ENCODE peak calls at places on chromosomes 2 and 18, in four cellular contexts. W is stimulated activated memory B cell treated with anti-CD40 and anti-IgM and Interleukin-4, amounts not matched to agents 10 μg/mL and 1 μg/mL and 100 μg/mL, for 72 hours; S is activated CD4-positive, alpha-beta T cell treated with anti-CD3 and anti-CD28 coated beads for 36 hours; Z is natural killer cell. P is an unnamed sample.

GRCh38 chr2:216695401-216695821 is at the start of gene IGFBP5:
- ATAC-seq in W (no peak), S (no peak), Z (no peak), P (peak; percentile 22)

GRCh38 chr2:219638217-219638947 is 11.0 kb downstream of the SLC4A3 start:
- ATAC-seq in Z (no peak), S (no peak), W (no peak), P (no peak)

GRCh38 chr2:135078417-135078816 is 26.3 kb downstream of the RAB3GAP1 start:
- ATAC-seq in Z (no peak), W (no peak), S (no peak), P (no peak)

GRCh38 chr2:39942970-39943369 is 163.9 kb upstream of the THUMPD2 start:
- ATAC-seq in W (no peak), Z (no peak), S (no peak), P (no peak)

GRCh38 chr2:101962243-101962809 is 29.4 kb upstream of the IL1R2 start:
- ATAC-seq in S (no peak), W (peak; percentile 31), Z (no peak), P (no peak)

GRCh38 chr18:51068111-51068510 is 38.1 kb downstream of the SMAD4 start:
- ATAC-seq in W (no peak), S (no peak), Z (no peak), P (no peak)

GRCh38 chr2:201273330-201273983 is 13.1 kb downstream of the CASP8 start:
- ATAC-seq in W (no peak), S (peak; percentile 68), Z (peak; percentile 43), P (no peak)

GRCh38 chr2:32289165-32290054 is 11.7 kb downstream of the YIPF4 start:
- ATAC-seq in Z (no peak), S (peak; percentile 77), W (no peak), P (no peak)

GRCh38 chr2:176473177-176473576 is 203.9 kb downstream of the MTX2 start:
- ATAC-seq in S (peak; percentile 73), W (no peak), Z (peak; percentile 68), P (no peak)

GRCh38 chr2:149768320-149768799 is 180.8 kb upstream of the MMADHC start:
- ATAC-seq in S (no peak), W (no peak), Z (no peak), P (no peak)

GRCh38 chr2:84879595-84880394 is 1.1 kb downstream of the TRABD2A start:
- ATAC-seq in Z (no peak), S (peak; percentile 2), W (peak; percentile 84), P (no peak)

GRCh38 chr2:215293879-215294278 is 18.0 kb upstream of the ATIC start:
- ATAC-seq in Z (no peak), W (no peak), S (no peak), P (no peak)

GRCh38 chr18:79517322-79517721 is 121.6 kb downstream of the NFATC1 start:
- ATAC-seq in W (no peak), S (peak; percentile 45), Z (no peak), P (no peak)

GRCh38 chr2:8198776-8199382 is 483.0 kb upstream of the ID2 start:
- ATAC-seq in W (no peak), Z (no peak), S (no peak), P (no peak)

GRCh38 chr2:88181511-88181910 is 11.4 kb downstream of the THNSL2 start:
- ATAC-seq in W (no peak), Z (peak; percentile 52), S (peak; percentile 66), P (no peak)

GRCh38 chr18:67731853-67732252 is 215.3 kb upstream of the DSEL start:
- ATAC-seq in S (no peak), Z (no peak), W (no peak), P (no peak)

GRCh38 chr2:9803023-9803805 is 40.1 kb upstream of the TAF1B start:
- ATAC-seq in S (no peak), W (no peak), Z (no peak), P (no peak)

GRCh38 chr2:230805353-230806017 is 59.3 kb upstream of the ITM2C start:
- ATAC-seq in S (peak; percentile 76), W (peak; percentile 62), Z (no peak), P (no peak)

GRCh38 chr2:14815201-14815600 is 182.7 kb downstream of the LRATD1 start:
- ATAC-seq in S (no peak), W (no peak), Z (no peak), P (no peak)

GRCh38 chr2:1744446-1745170 is at the start of gene PXDN:
- ATAC-seq in W (no peak), S (no peak), Z (no peak), P (peak; percentile 62)

GRCh38 chr18:23593720-23594119 is 7.4 kb upstream of the NPC1 start:
- ATAC-seq in S (peak; percentile 69), W (no peak), Z (no peak), P (no peak)

GRCh38 chr2:2455151-2455550 is 124.1 kb upstream of the MYT1L start:
- ATAC-seq in Z (no peak), W (no peak), S (no peak), P (no peak)

GRCh38 chr18:63346031-63346430 is 21.0 kb downstream of the KDSR start:
- ATAC-seq in S (no peak), W (no peak), Z (no peak), P (no peak)

GRCh38 chr2:224927671-224928173 is 114.5 kb downstream of the DOCK10 start:
- ATAC-seq in S (peak; percentile 62), Z (peak; percentile 68), W (no peak), P (no peak)

GRCh38 chr2:119574864-119575263 is 30.6 kb downstream of the CFAP221 start:
- ATAC-seq in Z (no peak), S (no peak), W (no peak), P (no peak)

GRCh38 chr2:113692698-113693428 is 63.6 kb downstream of the SLC35F5 start:
- ATAC-seq in S (peak; percentile 86), W (peak; percentile 90), Z (peak; percentile 67), P (no peak)

GRCh38 chr2:26627350-26628105 is 13.6 kb downstream of the CIB4 start:
- ATAC-seq in W (peak; percentile 24), Z (no peak), S (no peak), P (no peak)

GRCh38 chr18:68284236-68284635 is 430.7 kb downstream of the TMX3 start:
- ATAC-seq in Z (no peak), W (no peak), S (no peak), P (no peak)

GRCh38 chr2:43349944-43350343 is 123.5 kb upstream of the ZFP36L2 start:
- ATAC-seq in Z (no peak), W (no peak), S (no peak), P (no peak)

P was measured in gastroesophageal sphincter.